ENCODE peak calls at places on chromosomes 5 and 9, in six cellular contexts. S, N, P, B, X and J are unnamed samples.

GRCh38 chr9:15306068-15306756 is 804 bp downstream of the TTC39B start:
- DNase-seq in S (peak), N (peak), P (peak), B (peak), X (peak), J (peak)

GRCh38 chr9:77750284-77750683 is 102.2 kb upstream of the GNA14 start:
- DNase-seq in S (no peak), N (no peak), P (no peak), B (no peak), X (no peak), J (no peak)

GRCh38 chr5:75756991-75757390 is 39.8 kb upstream of the POC5 start:
- DNase-seq in S (no peak), N (no peak), P (no peak), B (no peak), X (no peak), J (no peak)

GRCh38 chr5:173895766-173896165 is 7.6 kb downstream of the CPEB4 start:
- DNase-seq in S (no peak), N (no peak), P (no peak), B (no peak), X (no peak), J (no peak)

GRCh38 chr5:75037106-75037505 is 15.3 kb downstream of the GCNT4 start:
- DNase-seq in S (no peak), N (no peak), P (peak), B (no peak), X (peak), J (no peak)

GRCh38 chr9:124218438-124219289 is 39.1 kb upstream of the NEK6 start:
- DNase-seq in S (peak), N (peak), P (peak), B (peak), X (peak), J (peak)

GRCh38 chr9:14778565-14778964 is 56.0 kb upstream of the CER1 start:
- DNase-seq in S (no peak), N (no peak), P (no peak), B (no peak), X (no peak), J (no peak)

GRCh38 chr5:149981233-149981632 is 19.2 kb downstream of the TIGD6 start:
- DNase-seq in S (no peak), N (no peak), P (no peak), B (no peak), X (no peak), J (no peak)

GRCh38 chr5:1875481-1875842 is 7.3 kb downstream of the IRX4 start:
- DNase-seq in S (no peak), N (no peak), P (no peak), B (no peak), X (no peak), J (no peak)

GRCh38 chr5:10057356-10057755 is 192.3 kb downstream of the ATPSCKMT start:
- DNase-seq in S (no peak), N (peak), P (no peak), B (no peak), X (no peak), J (no peak)

GRCh38 chr5:150289551-150290390 is at the start of gene CAMK2A:
- DNase-seq in S (no peak), N (no peak), P (no peak), B (no peak), X (no peak), J (no peak)

GRCh38 chr5:151296478-151296830 is 7.1 kb downstream of the SLC36A3 start:
- DNase-seq in S (no peak), N (no peak), P (no peak), B (no peak), X (no peak), J (no peak)

GRCh38 chr5:157710887-157711286 is 20.3 kb upstream of the THG1L start:
- DNase-seq in S (no peak), N (no peak), P (no peak), B (no peak), X (no peak), J (no peak)

GRCh38 chr9:107425110-107426025 is 64.2 kb downstream of the KLF4 start:
- DNase-seq in S (peak), N (peak), P (peak), B (peak), X (no peak), J (peak)

GRCh38 chr5:98902733-98903132 is 26.1 kb downstream of the CHD1 start:
- DNase-seq in S (no peak), N (no peak), P (no peak), B (no peak), X (no peak), J (no peak)

GRCh38 chr9:116656977-116657376 is 30.1 kb upstream of the TRIM32 start:
- DNase-seq in S (no peak), N (no peak), P (no peak), B (no peak), X (no peak), J (no peak)

GRCh38 chr5:179763215-179763945 is 30.4 kb upstream of the LTC4S start:
- DNase-seq in S (peak), N (peak), P (peak), B (peak), X (peak), J (peak)

GRCh38 chr9:107119735-107120134 is 163.3 kb upstream of the RAD23B start:
- DNase-seq in S (no peak), N (no peak), P (no peak), B (no peak), X (no peak), J (no peak)

DNA sequence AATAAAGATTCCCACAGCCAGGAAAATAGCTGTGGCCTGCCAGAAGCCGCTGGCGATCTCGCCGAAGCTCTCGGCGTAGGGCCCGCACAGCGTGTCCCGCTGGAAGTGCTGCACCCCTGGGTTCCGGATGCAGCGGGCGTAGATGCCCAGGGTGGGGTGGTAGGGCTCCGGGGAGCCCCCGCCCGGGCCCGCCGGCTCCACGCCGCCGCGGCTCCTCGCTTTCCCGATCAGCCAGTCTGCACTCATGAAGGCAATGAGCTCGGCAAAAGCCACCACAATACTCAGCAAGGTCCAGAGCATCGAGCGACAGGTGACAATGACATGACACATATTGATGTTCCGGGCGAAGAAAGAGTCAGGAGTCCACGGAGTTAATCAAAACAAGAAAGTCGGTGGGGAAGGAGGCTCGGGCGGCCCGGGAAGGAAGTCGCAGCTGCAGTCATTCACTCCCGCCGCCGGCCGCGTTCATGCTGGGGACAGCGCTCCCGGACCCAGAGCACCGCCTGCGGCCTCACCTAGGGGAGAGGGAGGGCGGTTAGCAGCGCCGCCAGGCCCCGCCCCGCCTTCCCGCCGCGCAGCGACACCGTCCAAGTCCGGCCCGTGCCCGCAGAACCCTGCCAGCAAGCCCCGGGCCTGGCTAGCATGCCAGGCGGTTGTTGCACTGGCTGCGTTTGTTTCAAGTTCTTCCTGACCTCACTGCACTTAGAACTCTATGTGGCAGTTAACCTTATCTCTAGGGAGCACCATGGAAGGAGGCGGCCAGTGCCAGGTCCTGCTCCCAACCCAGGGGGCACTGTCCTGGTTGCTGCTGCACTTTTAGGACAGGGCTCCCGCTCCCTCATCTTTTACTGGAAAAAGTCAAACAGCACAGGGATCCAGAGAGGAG is 138.4 kb downstream of the LHFPL2 start:
- DNase-seq in S (peak), N (peak), P (peak), B (peak), X (no peak), J (peak)
- TF ChIP-seq POLR2A in S (peak), N (no peak), P (peak), B (no peak), X (no peak), J (peak)

DNA sequence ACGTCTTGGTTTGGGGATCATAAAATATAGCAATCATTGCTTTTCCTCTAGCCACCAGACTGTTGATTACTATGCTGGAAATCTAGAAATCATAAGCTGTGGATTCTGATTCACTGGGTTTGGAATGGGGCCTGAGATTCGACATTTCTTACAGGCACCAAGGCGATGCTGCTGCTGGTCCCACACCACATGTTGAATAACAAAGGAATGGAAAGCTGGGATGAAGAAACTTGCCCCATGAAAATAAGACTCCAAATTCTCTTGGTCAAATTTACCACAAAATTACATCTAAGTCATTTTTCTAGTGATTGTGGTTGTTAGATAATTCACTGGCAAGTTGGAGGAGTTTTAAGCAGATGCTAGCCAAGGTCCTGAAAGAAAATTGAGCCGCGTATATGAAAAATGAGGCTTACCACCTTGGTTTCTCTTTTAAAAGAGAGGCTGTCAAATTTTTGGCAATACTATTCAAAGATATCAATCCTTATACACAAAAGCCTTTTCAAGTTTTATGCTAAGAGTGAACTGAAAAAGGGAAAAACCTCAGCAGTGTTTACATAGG is 23.0 kb upstream of the MEIKIN start:
- DNase-seq in S (no peak), N (no peak), P (no peak), B (no peak), X (no peak), J (no peak)
- TF ChIP-seq POLR2A in S (no peak), N (no peak), P (no peak), B (no peak), X (no peak), J (no peak)

DNA sequence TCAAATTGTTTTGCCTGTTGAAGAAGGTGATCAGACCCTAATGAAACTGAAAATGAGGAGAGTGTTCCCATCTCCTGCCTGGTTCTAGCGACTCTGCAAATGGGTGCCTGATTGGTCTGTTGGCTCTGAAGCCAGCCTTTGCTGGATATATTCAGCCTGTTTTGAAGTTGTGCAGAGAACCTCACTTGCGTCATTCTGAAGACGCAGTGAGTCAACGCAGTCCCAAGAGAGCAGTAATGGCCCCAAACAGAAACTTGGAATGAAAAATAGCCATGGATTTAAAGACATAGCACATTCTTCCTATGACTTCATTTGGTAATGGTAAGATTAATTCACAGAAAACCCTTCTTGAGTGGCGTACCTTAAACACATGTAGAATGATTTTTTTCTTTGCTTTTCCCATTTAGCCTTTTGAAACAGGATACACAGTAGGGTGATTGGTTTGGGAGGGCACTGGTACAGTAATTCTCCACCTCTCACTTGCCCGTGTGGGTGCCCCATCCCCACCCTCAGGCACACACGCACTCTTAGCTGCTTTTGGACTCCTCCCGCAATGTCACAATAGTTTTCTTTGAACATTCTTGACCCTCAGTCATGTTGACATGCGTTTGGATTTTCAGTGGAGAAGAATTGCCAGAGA is 54.1 kb upstream of the ABL1 start:
- DNase-seq in S (peak), N (no peak), P (peak), B (no peak), X (no peak), J (no peak)
- TF ChIP-seq POLR2A in S (peak), N (no peak), P (peak), B (no peak), X (no peak), J (no peak)

GRCh38 chr9:4424891-4425290 is 65.4 kb upstream of the SLC1A1 start:
- DNase-seq in S (no peak), N (no peak), P (no peak), B (no peak), X (no peak), J (no peak)
- TF ChIP-seq POLR2A in S (no peak), N (no peak), P (no peak), B (no peak), X (no peak), J (no peak)